ENCODE peak calls at places on chromosome 19, in four cellular contexts. O is GM23248, S is IMR-90, F is astrocyte. C is an unnamed sample.
A peak's percentile ranks its signal among the peaks of the same experiment; 100 is the strongest.

GRCh38 chr19:15428956-15429824 is 10.4 kb upstream of the AKAP8L start:
- DNase-seq in S (no peak), F (no peak), O (no peak), C (no peak)

GRCh38 chr19:40445945-40446784 is 2.0 kb upstream of the SERTAD3 start:
- DNase-seq in O (peak; percentile 67), S (no peak), F (no peak), C (peak; percentile 88)

GRCh38 chr19:8145969-8146368 is 3.4 kb downstream of the FBN3 start:
- DNase-seq in O (no peak), F (no peak), S (no peak), C (no peak)

GRCh38 chr19:18430417-18431144 is 7.4 kb downstream of the ISYNA1 start:
- DNase-seq in F (no peak), S (no peak), O (no peak), C (no peak)

GRCh38 chr19:1923319-1923718 is 17.7 kb upstream of the CSNK1G2 start:
- DNase-seq in O (no peak), F (no peak), S (no peak), C (no peak)

GRCh38 chr19:19113040-19113541 is 25.2 kb downstream of the TMEM161A start:
- DNase-seq in O (peak; percentile 64), S (peak; percentile 74), F (no peak), C (no peak)

GRCh38 chr19:41263042-41263849 is 926 bp upstream of the HNRNPUL1 start:
- DNase-seq in F (peak; percentile 81), S (peak; percentile 96), O (peak; percentile 93), C (peak; percentile 79)

GRCh38 chr19:3178377-3178972 is at the start of gene S1PR4:
- DNase-seq in F (no peak), S (no peak), O (no peak), C (no peak)

GRCh38 chr19:8575467-8575997 is 1.7 kb downstream of the MYO1F start:
- DNase-seq in F (peak; percentile 65), S (peak; percentile 35), O (peak; percentile 65), C (peak; percentile 40)

GRCh38 chr19:44643605-44644390 is at the start of gene PVR:
- DNase-seq in O (peak; percentile 88), F (peak; percentile 58), S (peak; percentile 77), C (peak; percentile 79)

GRCh38 chr19:18389095-18389735 is 3.3 kb downstream of the GDF15 start:
- DNase-seq in F (no peak), O (no peak), S (no peak), C (no peak)

GRCh38 chr19:38830039-38830733 is 1.4 kb downstream of the ECH1 start:
- DNase-seq in F (peak; percentile 20), O (peak; percentile 79), S (peak; percentile 65), C (no peak)

GRCh38 chr19:10742494-10742893 is 24.6 kb downstream of the DNM2 start:
- DNase-seq in F (no peak), S (no peak), O (no peak), C (peak; percentile 64)

GRCh38 chr19:18141031-18141430 is 11.9 kb upstream of the PIK3R2 start:
- DNase-seq in O (peak; percentile 31), S (no peak), F (no peak), C (no peak)

GRCh38 chr19:54178581-54179261 is 5.8 kb upstream of the TMC4 start:
- DNase-seq in S (no peak), O (peak; percentile 30), F (no peak), C (peak; percentile 47)

GRCh38 chr19:18304194-18304495 is 18.7 kb downstream of the LSM4 start:
- DNase-seq in S (no peak), O (peak; percentile 30), F (no peak), C (no peak)

GRCh38 chr19:21604351-21604926 is 99.0 kb downstream of the ZNF429 start:
- DNase-seq in F (peak; percentile 23), S (peak; percentile 21), O (peak; percentile 60), C (peak; percentile 27)

GRCh38 chr19:10431943-10432735 is 11.8 kb downstream of the PDE4A start:
- DNase-seq in F (no peak), O (peak; percentile 80), S (no peak), C (peak; percentile 82)

GRCh38 chr19:36136975-36137686 is 2.7 kb upstream of the CAPNS1 start:
- DNase-seq in F (peak; percentile 53), O (peak; percentile 89), S (peak; percentile 23), C (peak; percentile 84)

GRCh38 chr19:51573331-51573730 is 2.2 kb downstream of the ZNF175 start:
- DNase-seq in S (peak; percentile 31), O (peak; percentile 45), F (no peak), C (no peak)

GRCh38 chr19:49766938-49767315 is at the start of gene AP2A1:
- DNase-seq in S (no peak), F (no peak), O (no peak), C (no peak)

GRCh38 chr19:49767380-49767779 is 579 bp downstream of the AP2A1 start:
- DNase-seq in F (no peak), O (peak; percentile 48), S (no peak), C (no peak)

GRCh38 chr19:49770529-49770928 is 3.7 kb downstream of the AP2A1 start:
- DNase-seq in F (no peak), O (no peak), S (no peak), C (no peak)

GRCh38 chr19:49766007-49766937 is 529 bp upstream of the AP2A1 start:
- DNase-seq in O (peak; percentile 100), F (peak; percentile 99), S (peak; percentile 100), C (peak; percentile 100)

DNA sequence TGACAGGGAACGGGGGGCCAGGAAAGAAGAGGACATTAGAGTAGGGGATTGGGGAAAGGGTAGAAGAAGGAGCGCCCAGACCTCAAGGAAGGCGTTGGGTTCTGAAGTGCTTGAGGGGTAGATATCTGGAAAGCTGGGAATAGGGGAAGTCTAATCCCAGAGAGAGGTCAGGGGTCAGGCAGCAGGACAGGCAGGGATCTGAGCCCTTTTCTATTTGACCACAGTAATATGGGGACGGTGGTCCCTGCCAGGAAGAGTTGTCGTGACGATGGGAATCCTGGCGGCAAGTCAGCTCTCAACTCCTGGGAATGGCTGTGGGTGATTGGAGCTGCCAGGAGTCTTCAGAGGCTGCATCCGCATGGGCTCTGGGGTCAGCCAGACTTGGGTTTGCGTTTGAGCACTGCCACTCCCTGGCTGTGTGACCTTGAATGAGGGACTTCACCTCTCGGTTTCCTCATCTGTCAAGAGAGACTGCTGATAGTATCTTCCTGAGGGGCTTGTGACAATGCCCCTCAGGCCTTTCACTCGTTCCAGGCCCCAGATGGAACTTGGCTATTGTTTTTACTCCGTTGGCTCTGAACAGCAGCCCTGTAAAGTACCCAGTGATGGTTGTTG is 1.3 kb downstream of the AP2A1 start:
- DNase-seq in S (no peak), O (peak; percentile 45), F (no peak), C (no peak)
- H3K9ac ChIP-seq in S (peak overlapping the region; percentile 74), O (peak overlapping the region; percentile 92), F (peak overlapping the region; percentile 93), C (peak overlapping the region; percentile 79)

GRCh38 chr19:575527-576506 is 3.4 kb downstream of the BSG start:
- DNase-seq in S (peak; percentile 37), O (peak; percentile 88), F (peak; percentile 44), C (no peak)
- H3K9ac ChIP-seq in S (no peak overlapping the region), O (peak overlapping the region; percentile 63), F (peak overlapping the region; percentile 59), C (peak overlapping the region; percentile 51)

GRCh38 chr19:46297700-46298476 is 1.0 kb downstream of the HIF3A start:
- DNase-seq in O (no peak), S (no peak), F (no peak), C (peak; percentile 65)
- H3K9ac ChIP-seq in O (no peak overlapping the region), S (no peak overlapping the region), F (no peak overlapping the region), C (peak overlapping the region; percentile 58)

DNA sequence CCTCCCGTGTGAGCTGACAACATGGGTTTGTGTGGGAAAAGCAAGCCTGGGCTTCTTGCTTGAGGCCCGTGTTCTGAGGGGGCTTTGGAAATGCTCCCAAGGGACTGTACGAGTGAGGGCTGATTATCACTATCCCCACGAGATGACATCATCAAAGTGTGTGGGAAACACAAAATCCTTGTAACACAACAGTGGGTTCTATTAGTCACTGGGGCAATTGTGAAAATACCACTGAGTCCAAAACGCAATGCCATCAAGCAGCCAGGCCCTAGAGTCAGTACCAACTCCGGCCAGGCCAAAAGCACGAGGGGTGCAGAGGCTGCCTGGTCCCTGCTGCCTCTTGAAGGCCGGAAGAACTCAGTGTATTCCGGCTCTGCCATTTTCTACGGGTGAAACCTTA is 29.6 kb downstream of the CAPS start:
- DNase-seq in S (peak; percentile 82), F (peak; percentile 43), O (peak; percentile 54), C (no peak)
- H3K9ac ChIP-seq in S (peak overlapping the region; percentile 12), F (peak overlapping the region; percentile 3), O (no peak overlapping the region), C (no peak overlapping the region)

GRCh38 chr19:47595937-47596336 is 13.0 kb upstream of the BICRA start:
- DNase-seq in F (no peak), O (peak; percentile 44), S (no peak), C (no peak)

GRCh38 chr19:47598407-47599349 is 10.3 kb upstream of the BICRA start:
- DNase-seq in O (peak; percentile 98), F (peak; percentile 94), S (peak; percentile 96), C (peak; percentile 53)

GRCh38 chr19:47600246-47601179 is 8.4 kb upstream of the BICRA start:
- DNase-seq in F (peak; percentile 94), O (peak; percentile 100), S (peak; percentile 98), C (peak; percentile 100)

GRCh38 chr19:47603706-47604310 is 5.1 kb upstream of the BICRA start:
- DNase-seq in O (no peak), S (no peak), F (no peak), C (no peak)

GRCh38 chr19:47601180-47601904 is 7.6 kb upstream of the BICRA start:
- DNase-seq in O (peak; percentile 5), S (no peak), F (no peak), C (peak; percentile 86)
- H3K9ac ChIP-seq in O (peak overlapping the region; percentile 85), S (no peak overlapping the region), F (peak overlapping the region; percentile 79), C (no peak overlapping the region)

DNA sequence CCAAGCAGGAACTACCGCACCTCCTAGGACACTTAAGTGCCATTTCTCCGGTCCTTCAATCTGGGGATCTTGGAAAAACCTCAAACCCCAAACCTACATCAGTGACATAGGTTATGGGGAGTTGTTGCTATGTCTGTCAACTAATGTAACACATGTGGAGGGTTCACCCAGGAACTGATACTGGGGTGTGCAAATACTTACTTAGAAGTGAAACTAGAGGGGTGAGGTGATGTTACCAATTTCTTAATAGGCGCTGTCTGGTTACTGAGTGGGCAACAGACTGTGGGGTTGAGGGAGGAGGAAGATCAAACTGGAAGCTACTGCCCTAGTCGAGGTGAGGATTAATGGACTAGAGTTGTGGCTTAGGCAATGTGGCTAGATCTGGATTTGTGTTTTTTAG is 1.9 kb downstream of the ZNF586 start:
- DNase-seq in O (no peak), F (no peak), S (no peak), C (no peak)
- H3K9ac ChIP-seq in O (no peak overlapping the region), F (no peak overlapping the region), S (no peak overlapping the region), C (no peak overlapping the region)

GRCh38 chr19:49700563-49700962 is 9.6 kb downstream of the CPT1C start:
- DNase-seq in F (no peak), S (no peak), O (no peak), C (no peak)

GRCh38 chr19:49692102-49692599 is 1.2 kb downstream of the CPT1C start:
- DNase-seq in O (no peak), F (no peak), S (no peak), C (no peak)

GRCh38 chr19:49699364-49699763 is 8.4 kb downstream of the CPT1C start:
- DNase-seq in F (no peak), S (no peak), O (no peak), C (no peak)

GRCh38 chr19:49696865-49697264 is 5.9 kb downstream of the CPT1C start:
- DNase-seq in S (no peak), O (no peak), F (no peak), C (no peak)

DNA sequence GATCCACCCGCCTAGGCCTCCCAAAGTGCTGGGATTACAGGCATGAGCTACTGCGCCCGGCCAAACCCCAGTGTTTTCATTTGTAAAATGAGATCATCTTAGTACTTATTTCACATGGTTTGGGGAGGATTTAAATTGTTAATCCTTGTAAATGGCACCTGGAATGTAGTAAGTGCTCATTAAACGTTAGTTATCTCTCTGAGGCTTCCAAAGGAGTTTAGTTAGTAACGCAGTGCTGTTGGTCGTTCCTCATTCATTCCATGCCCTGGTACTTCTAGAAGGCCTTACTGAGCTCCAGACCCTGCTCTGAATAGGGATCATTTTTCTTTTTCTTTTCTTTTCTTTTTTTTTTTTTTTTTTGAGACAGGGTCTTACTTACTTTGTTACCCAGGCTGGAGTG is 5.2 kb downstream of the CPT1C start:
- DNase-seq in F (no peak), O (no peak), S (no peak), C (no peak)
- H3K9ac ChIP-seq in F (no peak overlapping the region), O (no peak overlapping the region), S (no peak overlapping the region), C (no peak overlapping the region)

C was measured in colonic mucosa.